ENCODE peak calls at places on chromosome 9, in eight cellular contexts. One of them, this sample, is unnamed.

GRCh38 chr9:79817469-79818004 is 245.8 kb downstream of the TLE4 start:
- DNase-seq in stimulated activated naive B cell treated with anti-CD40 and anti-IgM and Interleukin-4, amounts not matched to agents 10 μg/mL and 1 μg/mL and 100 μg/mL, for 72 hours: peak
- DNase-seq in GM13977: peak
- DNase-seq in activated gamma-delta T cell treated with anti-CD3 and anti-CD28 coated beads, Interleukin-2, amount 50 U/mL, for 16 hours: no peak
- DNase-seq in Calu3: no peak
- DNase-seq in amniotic stem cell: no peak
- DNase-seq in NCI-H187: no peak
- DNase-seq in germinal center: no peak
- DNase-seq in this sample: no peak

GRCh38 chr9:89743576-89744254 is 138.9 kb downstream of the GADD45G start:
- DNase-seq in NCI-H187: no peak
- DNase-seq in amniotic stem cell: no peak
- DNase-seq in Calu3: no peak
- DNase-seq in GM13977: peak
- DNase-seq in activated gamma-delta T cell treated with anti-CD3 and anti-CD28 coated beads, Interleukin-2, amount 50 U/mL, for 16 hours: no peak
- DNase-seq in stimulated activated naive B cell treated with anti-CD40 and anti-IgM and Interleukin-4, amounts not matched to agents 10 μg/mL and 1 μg/mL and 100 μg/mL, for 72 hours: no peak
- DNase-seq in germinal center: no peak
- DNase-seq in this sample: no peak

GRCh38 chr9:92132501-92132900 is 17.3 kb upstream of the SPTLC1 start:
- DNase-seq in NCI-H187: no peak
- DNase-seq in activated gamma-delta T cell treated with anti-CD3 and anti-CD28 coated beads, Interleukin-2, amount 50 U/mL, for 16 hours: no peak
- DNase-seq in stimulated activated naive B cell treated with anti-CD40 and anti-IgM and Interleukin-4, amounts not matched to agents 10 μg/mL and 1 μg/mL and 100 μg/mL, for 72 hours: no peak
- DNase-seq in Calu3: no peak
- DNase-seq in GM13977: no peak
- DNase-seq in amniotic stem cell: no peak
- DNase-seq in germinal center: no peak
- DNase-seq in this sample: no peak

GRCh38 chr9:137474271-137474670 is 15.1 kb upstream of the NSMF start:
- DNase-seq in Calu3: no peak
- DNase-seq in activated gamma-delta T cell treated with anti-CD3 and anti-CD28 coated beads, Interleukin-2, amount 50 U/mL, for 16 hours: no peak
- DNase-seq in NCI-H187: no peak
- DNase-seq in GM13977: no peak
- DNase-seq in amniotic stem cell: no peak
- DNase-seq in stimulated activated naive B cell treated with anti-CD40 and anti-IgM and Interleukin-4, amounts not matched to agents 10 μg/mL and 1 μg/mL and 100 μg/mL, for 72 hours: no peak
- DNase-seq in germinal center: no peak
- DNase-seq in this sample: no peak

GRCh38 chr9:79571309-79572031 is at the start of gene TLE4:
- DNase-seq in germinal center: peak
- DNase-seq in stimulated activated naive B cell treated with anti-CD40 and anti-IgM and Interleukin-4, amounts not matched to agents 10 μg/mL and 1 μg/mL and 100 μg/mL, for 72 hours: peak
- DNase-seq in NCI-H187: peak
- DNase-seq in Calu3: peak
- DNase-seq in GM13977: peak
- DNase-seq in amniotic stem cell: peak
- DNase-seq in activated gamma-delta T cell treated with anti-CD3 and anti-CD28 coated beads, Interleukin-2, amount 50 U/mL, for 16 hours: peak
- DNase-seq in this sample: peak

GRCh38 chr9:98083059-98083458 is 26.5 kb downstream of the NANS start:
- DNase-seq in activated gamma-delta T cell treated with anti-CD3 and anti-CD28 coated beads, Interleukin-2, amount 50 U/mL, for 16 hours: no peak
- DNase-seq in GM13977: no peak
- DNase-seq in amniotic stem cell: no peak
- DNase-seq in NCI-H187: no peak
- DNase-seq in germinal center: no peak
- DNase-seq in stimulated activated naive B cell treated with anti-CD40 and anti-IgM and Interleukin-4, amounts not matched to agents 10 μg/mL and 1 μg/mL and 100 μg/mL, for 72 hours: no peak
- DNase-seq in Calu3: no peak
- DNase-seq in this sample: peak

GRCh38 chr9:98991981-98992884 is 48.5 kb downstream of the COL15A1 start:
- DNase-seq in NCI-H187: no peak
- DNase-seq in GM13977: no peak
- DNase-seq in amniotic stem cell: no peak
- DNase-seq in Calu3: no peak
- DNase-seq in activated gamma-delta T cell treated with anti-CD3 and anti-CD28 coated beads, Interleukin-2, amount 50 U/mL, for 16 hours: no peak
- DNase-seq in germinal center: no peak
- DNase-seq in stimulated activated naive B cell treated with anti-CD40 and anti-IgM and Interleukin-4, amounts not matched to agents 10 μg/mL and 1 μg/mL and 100 μg/mL, for 72 hours: no peak
- DNase-seq in this sample: no peak

GRCh38 chr9:35538361-35539234 is 48.7 kb downstream of the RUSC2 start:
- DNase-seq in activated gamma-delta T cell treated with anti-CD3 and anti-CD28 coated beads, Interleukin-2, amount 50 U/mL, for 16 hours: no peak
- DNase-seq in NCI-H187: no peak
- DNase-seq in germinal center: no peak
- DNase-seq in amniotic stem cell: no peak
- DNase-seq in Calu3: no peak
- DNase-seq in GM13977: no peak
- DNase-seq in stimulated activated naive B cell treated with anti-CD40 and anti-IgM and Interleukin-4, amounts not matched to agents 10 μg/mL and 1 μg/mL and 100 μg/mL, for 72 hours: no peak
- DNase-seq in this sample: peak

GRCh38 chr9:83937861-83938455 is 16.7 kb upstream of the KIF27 start:
- DNase-seq in GM13977: peak
- DNase-seq in germinal center: peak
- DNase-seq in NCI-H187: no peak
- DNase-seq in Calu3: peak
- DNase-seq in stimulated activated naive B cell treated with anti-CD40 and anti-IgM and Interleukin-4, amounts not matched to agents 10 μg/mL and 1 μg/mL and 100 μg/mL, for 72 hours: no peak
- DNase-seq in activated gamma-delta T cell treated with anti-CD3 and anti-CD28 coated beads, Interleukin-2, amount 50 U/mL, for 16 hours: no peak
- DNase-seq in amniotic stem cell: peak
- DNase-seq in this sample: peak

GRCh38 chr9:99140685-99141314 is 35.9 kb downstream of the TGFBR1 start:
- DNase-seq in GM13977: peak
- DNase-seq in NCI-H187: no peak
- DNase-seq in amniotic stem cell: no peak
- DNase-seq in stimulated activated naive B cell treated with anti-CD40 and anti-IgM and Interleukin-4, amounts not matched to agents 10 μg/mL and 1 μg/mL and 100 μg/mL, for 72 hours: no peak
- DNase-seq in activated gamma-delta T cell treated with anti-CD3 and anti-CD28 coated beads, Interleukin-2, amount 50 U/mL, for 16 hours: peak
- DNase-seq in Calu3: peak
- DNase-seq in germinal center: peak
- DNase-seq in this sample: peak